ENCODE peak calls at places on chromosome 6, in eight cellular contexts. F, Y, I, O, P, W, V and G are unnamed samples.

GRCh38 chr6:98946877-98947410 is 802 bp downstream of the FBXL4 start:
- DNase-seq in W (no peak), P (no peak), V (peak; percentile 43), F (peak; percentile 22), I (peak; percentile 9), Y (peak; percentile 61), O (peak; percentile 69), G (no peak)

GRCh38 chr6:68040312-68040778 is 594.7 kb upstream of the ADGRB3 start:
- DNase-seq in F (no peak), V (no peak), P (peak; percentile 58), Y (no peak), W (no peak), O (no peak), I (peak; percentile 24), G (no peak)

GRCh38 chr6:149306967-149307366 is 10.5 kb upstream of the TAB2 start:
- DNase-seq in P (no peak), O (no peak), Y (no peak), W (no peak), F (no peak), V (no peak), I (peak; percentile 72), G (no peak)

GRCh38 chr6:20284672-20285071 is 72.4 kb upstream of the MBOAT1 start:
- DNase-seq in W (no peak), V (no peak), O (no peak), F (no peak), P (no peak), Y (no peak), I (no peak), G (no peak)

GRCh38 chr6:106039836-106040592 is 46.1 kb upstream of the PRDM1 start:
- DNase-seq in P (no peak), Y (no peak), O (no peak), F (no peak), I (no peak), W (no peak), V (no peak), G (no peak)

GRCh38 chr6:129672883-129673631 is 36.9 kb downstream of the ARHGAP18 start:
- DNase-seq in W (no peak), Y (no peak), V (peak; percentile 83), O (no peak), F (no peak), I (peak; percentile 75), P (no peak), G (no peak)

GRCh38 chr6:72621243-72622093 is at the start of gene KCNQ5:
- DNase-seq in Y (peak; percentile 70), O (peak; percentile 25), W (no peak), F (peak; percentile 1), P (peak; percentile 82), V (no peak), I (peak; percentile 27), G (no peak)

GRCh38 chr6:133033263-133033662 is 207.9 kb upstream of the EYA4 start:
- DNase-seq in O (no peak), V (no peak), W (no peak), I (no peak), Y (no peak), P (no peak), F (no peak), G (no peak)

GRCh38 chr6:87391334-87391733 is 16.4 kb upstream of the CFAP206 start:
- DNase-seq in Y (no peak), P (peak; percentile 85), V (peak; percentile 36), F (no peak), O (peak; percentile 23), I (peak; percentile 52), W (peak; percentile 14), G (no peak)

GRCh38 chr6:38420207-38420606 is 219.5 kb downstream of the BTBD9 start:
- DNase-seq in I (no peak), V (peak; percentile 59), O (no peak), P (no peak), F (no peak), Y (no peak), W (no peak), G (no peak)

GRCh38 chr6:80404889-80405288 is 298.4 kb downstream of the BCKDHB start:
- DNase-seq in W (no peak), P (no peak), O (no peak), F (no peak), Y (no peak), V (no peak), I (no peak), G (no peak)

GRCh38 chr6:111601875-111602274 is 3.8 kb downstream of the TRAF3IP2 start:
- DNase-seq in W (no peak), V (no peak), O (peak; percentile 28), I (peak; percentile 92), Y (no peak), F (no peak), P (no peak), G (no peak)

GRCh38 chr6:144104898-144105487 is 9.6 kb upstream of the SF3B5 start:
- DNase-seq in I (peak; percentile 86), P (no peak), W (peak; percentile 46), V (peak; percentile 81), Y (no peak), F (peak; percentile 11), O (peak; percentile 14), G (no peak)

GRCh38 chr6:32212076-32212760 is 11.6 kb downstream of the NOTCH4 start:
- DNase-seq in I (no peak), Y (no peak), F (no peak), P (no peak), W (no peak), V (no peak), O (no peak), G (no peak)

GRCh38 chr6:16585805-16586204 is 175.5 kb downstream of the ATXN1 start:
- DNase-seq in F (no peak), O (peak; percentile 15), V (no peak), Y (no peak), P (no peak), I (peak; percentile 19), W (no peak), G (no peak)

GRCh38 chr6:108765495-108765894 is 82.7 kb upstream of the ARMC2 start:
- DNase-seq in V (no peak), I (no peak), W (no peak), Y (no peak), O (no peak), P (no peak), F (no peak), G (no peak)

GRCh38 chr6:117605169-117605826 is 3.0 kb upstream of the GOPC start:
- DNase-seq in W (peak; percentile 38), O (peak; percentile 46), V (peak; percentile 69), F (peak; percentile 23), P (peak; percentile 71), I (peak; percentile 86), Y (no peak), G (no peak)

GRCh38 chr6:156205678-156206077 is 571.5 kb upstream of the ARID1B start:
- DNase-seq in W (no peak), P (no peak), V (no peak), F (no peak), Y (no peak), O (no peak), I (no peak), G (no peak)

GRCh38 chr6:131398176-131398575 is 174.8 kb upstream of the ARG1 start:
- DNase-seq in P (no peak), O (peak; percentile 15), F (no peak), W (no peak), I (no peak), V (no peak), Y (no peak), G (no peak)

DNA sequence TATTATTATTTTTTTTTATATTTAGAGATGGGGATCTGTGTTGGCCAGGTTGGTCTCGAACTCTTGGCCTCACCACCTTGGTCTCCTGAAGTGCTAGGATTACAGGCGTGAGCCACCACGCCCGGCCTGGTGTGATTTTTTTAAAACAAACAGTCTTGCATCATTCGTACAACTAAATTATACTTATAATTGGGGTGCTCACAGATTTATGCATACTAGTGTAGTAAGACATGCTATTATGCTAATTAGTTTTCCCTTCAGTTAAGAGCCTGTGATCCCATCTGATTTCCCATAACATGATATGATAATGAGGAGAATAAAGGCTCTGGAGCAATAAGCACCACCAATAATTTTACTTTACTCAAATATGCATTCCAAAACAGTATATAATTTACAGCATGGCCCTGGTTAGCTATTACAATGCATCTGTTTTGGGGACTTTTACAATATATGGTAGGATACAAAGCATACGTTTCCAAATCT is 1.9 kb downstream of the NUDT3 start:
- DNase-seq in F (no peak), I (no peak), W (no peak), V (no peak), O (no peak), Y (no peak), P (no peak), G (no peak)
- H3K4me3 ChIP-seq in F (peak overlapping the region; percentile 73), I (peak overlapping the region; percentile 73), W (peak overlapping the region; percentile 80), V (peak overlapping the region; percentile 96), O (no peak overlapping the region), Y (peak overlapping the region; percentile 76), P (peak overlapping the region; percentile 87), G (peak overlapping the region; percentile 99)

DNA sequence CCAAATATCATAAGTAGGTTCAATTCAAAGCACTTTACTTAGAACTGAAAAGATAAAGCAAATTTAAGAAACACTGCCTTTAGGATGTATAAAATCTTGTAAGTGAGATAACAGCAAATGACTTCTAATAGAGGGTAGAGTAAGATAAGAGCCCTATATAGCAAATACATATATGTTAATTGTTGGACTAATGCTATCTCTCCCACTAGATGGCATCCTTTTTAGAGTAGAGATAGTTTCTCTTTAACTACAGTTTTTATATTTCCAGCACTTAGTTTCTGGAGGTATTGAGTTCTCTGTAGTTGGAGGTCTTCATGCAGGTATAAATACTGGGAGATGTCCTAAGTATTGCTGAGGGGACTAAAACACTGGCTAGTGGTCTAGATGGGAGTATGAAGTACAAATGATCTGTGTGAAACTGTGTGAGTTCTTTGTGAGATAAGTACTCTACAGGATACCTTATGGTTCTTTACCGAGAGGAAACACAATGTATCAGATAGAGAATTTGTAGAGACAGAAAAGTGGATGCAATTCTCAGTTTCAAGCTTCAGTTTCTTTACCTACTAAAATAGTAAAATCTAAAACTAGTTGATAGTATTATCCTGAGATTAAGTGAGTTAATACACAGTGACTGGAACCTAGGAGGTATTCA is 399.3 kb downstream of the KHDRBS2 start:
- DNase-seq in F (no peak), I (no peak), O (no peak), Y (no peak), W (no peak), V (peak; percentile 17), P (no peak), G (no peak)
- H3K27ac ChIP-seq in F (no peak overlapping the region), I (peak overlapping the region; percentile 74), O (no peak overlapping the region), Y (no peak overlapping the region), W (no peak overlapping the region), V (no peak overlapping the region), P (no peak overlapping the region), G (no peak overlapping the region)

GRCh38 chr6:11731423-11731822 is 47.2 kb downstream of the ADTRP start:
- DNase-seq in W (no peak), O (peak; percentile 63), P (no peak), V (no peak), F (no peak), I (no peak), Y (no peak), G (no peak)
- H3K4me3 ChIP-seq in W (no peak overlapping the region), O (no peak overlapping the region), P (no peak overlapping the region), V (no peak overlapping the region), F (no peak overlapping the region), I (no peak overlapping the region), Y (no peak overlapping the region), G (peak overlapping the region; percentile 48)

GRCh38 chr6:165913676-165914570 is 250.9 kb upstream of the PDE10A start:
- DNase-seq in O (no peak), F (no peak), I (peak; percentile 53), W (no peak), P (no peak), Y (no peak), V (no peak), G (no peak)
- H3K27ac ChIP-seq in O (no peak overlapping the region), F (no peak overlapping the region), I (no peak overlapping the region), W (no peak overlapping the region), P (no peak overlapping the region), Y (no peak overlapping the region), V (no peak overlapping the region), G (no peak overlapping the region)